ENCODE peak calls at places on chromosomes 3 and 15, in five cellular contexts. R is iPS DF 6.9; M is effector memory CD4-positive, alpha-beta T cell; E is neural progenitor cell; A is esophagus squamous epithelium. J is an unnamed sample. For H3K4me1, the result is how much of the 10 kb centered on the place peaks cover.

GRCh38 chr15:67736810-67737209 is 88.5 kb upstream of the SKOR1 start:
- DNase-seq in R (no peak), M (no peak), E (no peak), A (no peak), J (no peak)

GRCh38 chr3:77079988-77080585 is 40.2 kb downstream of the ROBO2 start:
- DNase-seq in R (peak), M (no peak), E (peak), A (no peak), J (no peak)

GRCh38 chr3:197880361-197881339 is 69.3 kb upstream of the RPL35A start:
- DNase-seq in R (no peak), M (no peak), E (peak), A (no peak), J (no peak)

GRCh38 chr3:40704224-40704623 is 179.5 kb downstream of the ZNF621 start:
- DNase-seq in R (no peak), M (no peak), E (no peak), A (no peak), J (no peak)

GRCh38 chr3:160879859-160880258 is 123.8 kb downstream of the PPM1L start:
- DNase-seq in R (no peak), M (no peak), E (no peak), A (no peak), J (no peak)

GRCh38 chr3:156456771-156457224 is 98.1 kb downstream of the SSR3 start:
- DNase-seq in R (no peak), M (no peak), E (peak), A (no peak), J (no peak)

GRCh38 chr3:114464548-114464947 is 170.7 kb downstream of the TIGIT start:
- DNase-seq in R (no peak), M (no peak), E (peak), A (no peak), J (no peak)

GRCh38 chr3:174191380-174191779 is 667.8 kb upstream of the NAALADL2 start:
- DNase-seq in R (no peak), M (no peak), E (no peak), A (no peak), J (no peak)

GRCh38 chr3:79497447-79498111 is 270.2 kb downstream of the ROBO1 start:
- DNase-seq in R (no peak), M (no peak), E (peak), A (no peak), J (no peak)

GRCh38 chr15:87672309-87672897 is 584.1 kb downstream of the NTRK3 start:
- DNase-seq in R (peak), M (no peak), E (peak), A (no peak), J (no peak)

GRCh38 chr15:69160976-69161877 is 792 bp downstream of the GLCE start:
- DNase-seq in R (no peak), M (no peak), E (peak), A (no peak), J (no peak)

GRCh38 chr3:179971280-179971679 is 65.5 kb downstream of the PEX5L start:
- DNase-seq in R (no peak), M (no peak), E (no peak), A (no peak), J (no peak)

GRCh38 chr3:37891227-37891626 is 29.5 kb downstream of the CTDSPL start:
- DNase-seq in R (no peak), M (no peak), E (no peak), A (no peak), J (no peak)

GRCh38 chr3:172202797-172203196 is 163.4 kb downstream of the FNDC3B start:
- DNase-seq in R (no peak), M (no peak), E (no peak), A (no peak), J (no peak)

GRCh38 chr15:77797270-77797669 is 164.6 kb upstream of the LINGO1 start:
- DNase-seq in R (no peak), M (no peak), E (no peak), A (no peak), J (no peak)

GRCh38 chr3:160698806-160699205 is 21.8 kb downstream of the ARL14 start:
- DNase-seq in R (no peak), M (no peak), E (no peak), A (no peak), J (no peak)

GRCh38 chr3:23763040-23763477 is 42.7 kb upstream of the UBE2E1 start:
- DNase-seq in R (no peak), M (no peak), E (peak), A (no peak), J (no peak)

GRCh38 chr3:37907906-37908305 is 46.2 kb downstream of the CTDSPL start:
- DNase-seq in R (no peak), M (no peak), E (peak), A (no peak), J (no peak)

GRCh38 chr3:170593634-170594033 is 7.8 kb upstream of the SLC7A14 start:
- DNase-seq in R (no peak), M (no peak), E (no peak), A (no peak), J (no peak)

GRCh38 chr15:92079047-92079446 is 225.5 kb downstream of the SLCO3A1 start:
- DNase-seq in R (no peak), M (no peak), E (peak), A (no peak), J (no peak)

GRCh38 chr3:66483006-66483928 is 17.6 kb downstream of the LRIG1 start:
- DNase-seq in R (no peak), M (no peak), E (peak), A (no peak), J (no peak)

GRCh38 chr3:49606427-49606826 is 52.1 kb downstream of the BSN start:
- DNase-seq in R (no peak), M (no peak), E (no peak), A (no peak), J (no peak)

DNA sequence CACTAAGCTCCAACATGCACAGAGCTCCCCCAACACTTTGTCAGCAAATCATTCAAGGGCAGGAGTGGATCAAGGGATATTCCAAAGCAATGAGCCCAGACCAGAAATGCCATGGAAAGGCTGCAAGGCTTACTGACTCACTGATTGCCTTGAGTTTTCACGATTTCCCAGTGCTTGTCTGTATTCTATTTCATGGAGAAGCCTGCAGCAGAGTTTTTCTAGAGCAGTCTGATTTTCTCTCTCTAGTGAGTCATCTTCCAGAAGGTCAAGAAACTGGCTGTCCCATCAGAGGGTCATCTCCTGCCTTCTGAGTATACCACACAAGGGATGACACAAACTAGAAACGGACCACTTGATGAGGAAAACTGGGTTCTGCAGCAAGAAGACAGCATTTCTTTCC is 16.5 kb downstream of the LMCD1 start:
- DNase-seq in R (no peak), M (no peak), E (no peak), A (no peak), J (no peak)
- H3K4me1 ChIP-seq in R (under half), M (under half), E (under half), A (under half), J (under half)

GRCh38 chr3:48022178-48022577 is 6.0 kb upstream of the MAP4 start:
- DNase-seq in R (no peak), M (no peak), E (no peak), A (no peak), J (no peak)

GRCh38 chr3:48026951-48027908 is 11.0 kb upstream of the MAP4 start:
- DNase-seq in R (no peak), M (no peak), E (no peak), A (no peak), J (no peak)

GRCh38 chr3:48026098-48026497 is 9.9 kb upstream of the MAP4 start:
- DNase-seq in R (no peak), M (no peak), E (no peak), A (no peak), J (no peak)

GRCh38 chr3:48024401-48024800 is 8.2 kb upstream of the MAP4 start:
- DNase-seq in R (no peak), M (no peak), E (no peak), A (no peak), J (no peak)

GRCh38 chr3:48023377-48023776 is 7.2 kb upstream of the MAP4 start:
- DNase-seq in R (no peak), M (no peak), E (no peak), A (no peak), J (no peak)
- H3K4me1 ChIP-seq in R (under half), M (under half), E (under half), A (under half), J (under half)

GRCh38 chr15:74428442-74428787 is 5.3 kb downstream of the SEMA7A start:
- DNase-seq in R (no peak), M (no peak), E (no peak), A (no peak), J (no peak)
- H3K4me1 ChIP-seq in R (under half), M (under half), E (under half), A (under half), J (half or more)

GRCh38 chr3:56825579-56826438 is 24.1 kb upstream of the ARHGEF3 start:
- DNase-seq in R (no peak), M (no peak), E (peak), A (no peak), J (no peak)
- H3K4me1 ChIP-seq in R (under half), M (under half), E (under half), A (under half), J (under half)